ENCODE peak calls at places on chromosomes 6 and 20, in four cellular contexts. X is MM.1S, U is fibroblast of pulmonary artery, I is uterus. W is an unnamed sample.
A peak's percentile ranks its signal among the peaks of the same experiment; 100 is the strongest.

GRCh38 chr6:81897793-81898192 is 145.3 kb upstream of the TENT5A start:
- DNase-seq in X (no peak), U (no peak), I (no peak), W (no peak)

GRCh38 chr6:35969676-35970075 is 48.8 kb upstream of the SRPK1 start:
- DNase-seq in X (no peak), U (no peak), I (no peak), W (no peak)

GRCh38 chr6:39962831-39963230 is 28.6 kb upstream of the MOCS1 start:
- DNase-seq in X (no peak), U (peak; percentile 14), I (no peak), W (no peak)

GRCh38 chr20:18057994-18058349 is 256 bp upstream of the OVOL2 start:
- DNase-seq in X (no peak), U (no peak), I (no peak), W (no peak)

GRCh38 chr6:17015551-17016381 is 86.1 kb upstream of the STMND1 start:
- DNase-seq in X (no peak), U (peak; percentile 39), I (peak; percentile 27), W (no peak)

GRCh38 chr6:85747093-85747492 is 104.4 kb upstream of the SYNCRIP start:
- DNase-seq in X (no peak), U (peak; percentile 28), I (no peak), W (no peak)

GRCh38 chr20:15835811-15836210 is 737.4 kb downstream of the KIF16B start:
- DNase-seq in X (no peak), U (no peak), I (no peak), W (no peak)

GRCh38 chr20:13868331-13868730 is 83.5 kb downstream of the NDUFAF5 start:
- DNase-seq in X (no peak), U (peak; percentile 9), I (peak; percentile 56), W (no peak)

GRCh38 chr6:28719275-28719940 is 193.7 kb downstream of the GPX5 start:
- DNase-seq in X (no peak), U (no peak), I (no peak), W (no peak)

GRCh38 chr6:158649289-158650143 is at the start of gene SYTL3:
- DNase-seq in X (peak; percentile 34), U (peak; percentile 90), I (no peak), W (no peak)

GRCh38 chr6:158647501-158647900 is 2.4 kb upstream of the SYTL3 start:
- DNase-seq in X (no peak), U (no peak), I (no peak), W (no peak)

GRCh38 chr6:158645064-158646022 is 800 bp upstream of the DYNLT1 start:
- DNase-seq in X (peak; percentile 64), U (no peak), I (no peak), W (no peak)

GRCh38 chr6:158646023-158646888 is 1.7 kb upstream of the DYNLT1 start:
- DNase-seq in X (no peak), U (no peak), I (no peak), W (no peak)

DNA sequence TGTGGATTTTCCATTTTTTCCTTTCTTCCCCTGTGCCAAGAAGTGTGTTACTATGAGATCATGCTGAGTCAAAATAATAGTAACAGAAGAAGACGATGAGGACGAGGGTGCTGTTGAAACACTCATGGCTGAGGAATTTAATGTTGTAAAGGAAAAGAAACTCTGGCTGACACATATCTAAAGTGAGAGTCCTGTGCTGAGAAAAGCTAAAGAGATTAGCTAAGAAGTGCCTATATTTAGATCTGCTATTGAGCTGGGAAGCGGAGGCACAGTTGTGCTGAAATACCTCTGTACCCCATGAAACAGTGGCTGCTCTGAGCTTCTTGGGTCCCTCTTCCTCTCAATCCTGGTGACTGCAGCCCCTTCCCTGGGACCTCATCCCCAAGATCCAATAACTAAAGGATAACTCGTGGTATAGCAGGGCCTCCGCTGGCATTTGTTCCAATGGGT is 1.1 kb upstream of the SYTL3 start:
- DNase-seq in X (no peak), U (peak; percentile 90), I (no peak), W (no peak)
- H3K4me3 ChIP-seq in X (no peak overlapping the region), U (no peak overlapping the region), I (no peak overlapping the region), W (no peak overlapping the region)

DNA sequence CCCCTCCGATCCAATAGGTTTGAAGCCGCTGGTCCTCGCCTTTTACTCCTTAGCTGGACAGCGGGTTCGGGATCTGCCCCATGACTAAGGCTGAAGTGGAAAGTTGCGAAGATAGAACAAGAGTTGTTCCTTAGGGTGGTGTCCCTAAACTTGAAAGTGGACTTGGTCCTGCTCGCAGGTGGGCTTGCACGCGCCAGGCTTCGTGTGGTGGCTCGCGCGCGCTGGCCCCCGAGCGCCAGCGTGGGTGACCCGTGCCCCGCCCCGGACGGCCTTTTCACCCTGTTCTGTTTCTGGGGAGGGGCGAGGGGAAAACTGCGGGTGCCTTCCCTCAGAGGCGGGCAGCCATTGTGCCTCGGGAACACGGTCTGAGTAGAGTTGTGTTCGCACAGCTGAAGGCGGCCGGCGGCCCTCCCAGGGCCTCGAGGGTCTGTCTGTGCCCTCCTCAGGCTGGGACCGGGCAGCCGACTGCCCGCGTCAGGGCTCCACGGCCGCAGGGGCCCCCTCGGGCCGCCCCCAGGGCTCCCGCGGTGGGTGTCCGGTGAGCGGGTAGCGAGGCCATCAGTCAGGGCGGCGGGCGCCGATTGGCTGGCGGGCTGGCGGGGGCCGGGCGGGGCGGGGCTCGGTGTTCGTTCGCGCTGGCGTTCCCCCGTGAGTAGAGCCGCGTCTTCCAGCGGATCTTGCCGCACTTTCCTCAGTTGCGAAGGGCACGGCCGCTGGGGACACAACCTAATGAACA is 33.0 kb downstream of the RREB1 start:
- DNase-seq in X (peak; percentile 76), U (peak; percentile 70), I (peak; percentile 88), W (peak; percentile 96)
- TF ChIP-seq CTCF in X (no peak), U (no peak), I (no peak), W (no peak)

DNA sequence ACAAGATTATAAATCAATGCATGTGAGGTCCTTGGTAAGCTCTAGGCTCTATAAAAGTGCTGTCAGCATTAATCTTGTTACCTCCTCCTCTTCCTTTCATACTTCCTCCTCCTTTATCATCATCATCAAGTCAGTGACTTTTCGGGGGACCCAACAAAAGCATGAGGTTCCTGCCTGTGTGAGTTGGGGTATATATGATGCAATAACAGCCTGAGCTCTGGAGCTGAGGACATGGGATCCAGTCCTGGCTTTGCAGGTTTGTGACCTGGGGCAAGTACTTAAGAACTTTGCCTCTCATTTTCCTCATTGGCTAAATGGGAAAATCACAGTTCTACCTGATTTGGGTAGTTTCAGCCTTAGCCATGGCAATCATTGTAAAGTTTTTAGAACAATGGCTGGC is 7.1 kb upstream of the PHACTR3 start:
- DNase-seq in X (no peak), U (no peak), I (no peak), W (no peak)
- H3K4me3 ChIP-seq in X (no peak overlapping the region), U (no peak overlapping the region), I (no peak overlapping the region), W (no peak overlapping the region)

GRCh38 chr20:63172726-63173125 is 43.2 kb downstream of the YTHDF1 start:
- DNase-seq in X (no peak), U (no peak), I (no peak), W (no peak)
- TF ChIP-seq CTCF in X (peak; percentile 12), U (no peak), I (no peak), W (no peak)

W was measured in coronary artery.